ENCODE peak calls at places on chromosome 21, in nine cellular contexts. U is CD8-positive, alpha-beta memory T cell; S is occipital lobe; D is cardiac septum; I is T-cell; K is psoas muscle; T is NCI-H82; X is activated CD4-positive, alpha-beta T cell treated with anti-CD3 and anti-CD28 coated beads, Interleukin-2, amount 50 U/mL, for 48 hours; F is activated gamma-delta T cell treated with Interleukin-2 at 50 U/mL for 16 hours. R is an unnamed sample.

GRCh38 chr21:36513430-36513829 is 33.5 kb upstream of the CLDN14 start:
- DNase-seq in U (no peak), S (no peak), D (no peak), I (no peak), K (no peak), T (no peak), X (no peak), F (no peak), R (no peak)

GRCh38 chr21:34703566-34703965 is 34.8 kb downstream of the CLIC6 start:
- DNase-seq in U (no peak), S (no peak), D (no peak), I (no peak), K (no peak), T (no peak), X (no peak), F (no peak), R (no peak)

GRCh38 chr21:46211376-46211775 is 17.2 kb downstream of the LSS start:
- DNase-seq in U (no peak), S (no peak), D (peak; percentile 50), I (no peak), K (no peak), T (no peak), X (no peak), F (no peak), R (no peak)

GRCh38 chr21:26140185-26140584 is 30.4 kb downstream of the APP start:
- DNase-seq in U (no peak), S (no peak), D (no peak), I (no peak), K (peak; percentile 55), T (peak; percentile 44), X (no peak), F (no peak), R (no peak)

GRCh38 chr21:17796503-17796902 is 22.7 kb downstream of the C21orf91 start:
- DNase-seq in U (no peak), S (no peak), D (no peak), I (no peak), K (no peak), T (no peak), X (no peak), F (no peak), R (no peak)

GRCh38 chr21:32770514-32771133 is 931 bp downstream of the PAXBP1 start:
- DNase-seq in U (no peak), S (peak; percentile 28), D (no peak), I (no peak), K (no peak), T (peak; percentile 67), X (no peak), F (no peak), R (no peak)

GRCh38 chr21:42538479-42539275 is 25.0 kb downstream of the SLC37A1 start:
- DNase-seq in U (no peak), S (no peak), D (no peak), I (no peak), K (no peak), T (no peak), X (no peak), F (no peak), R (no peak)

GRCh38 chr21:41641510-41641815 is 125.4 kb downstream of the RIPK4 start:
- DNase-seq in U (no peak), S (no peak), D (peak; percentile 60), I (no peak), K (no peak), T (no peak), X (no peak), F (no peak), R (no peak)

GRCh38 chr21:21159253-21159899 is 161.2 kb downstream of the NCAM2 start:
- DNase-seq in U (no peak), S (no peak), D (no peak), I (no peak), K (no peak), T (no peak), X (no peak), F (no peak), R (no peak)

GRCh38 chr21:38766987-38767722 is 38.6 kb upstream of the ETS2 start:
- DNase-seq in U (peak; percentile 28), S (no peak), D (no peak), I (peak; percentile 64), K (no peak), T (no peak), X (peak; percentile 61), F (peak; percentile 43), R (peak; percentile 18)

GRCh38 chr21:40120944-40121575 is 253.8 kb downstream of the PCP4 start:
- DNase-seq in U (no peak), S (no peak), D (no peak), I (no peak), K (no peak), T (peak; percentile 51), X (no peak), F (no peak), R (peak; percentile 34)

GRCh38 chr21:17083084-17083483 is 429.8 kb upstream of the CXADR start:
- DNase-seq in U (no peak), S (no peak), D (no peak), I (no peak), K (no peak), T (no peak), X (no peak), F (no peak), R (no peak)

GRCh38 chr21:44891631-44892031 is 18.1 kb upstream of the PTTG1IP start:
- DNase-seq in U (no peak), S (no peak), D (no peak), I (no peak), K (no peak), T (no peak), X (no peak), F (no peak), R (no peak)

GRCh38 chr21:42157606-42158310 is 61.2 kb upstream of the ABCG1 start:
- DNase-seq in U (no peak), S (no peak), D (no peak), I (no peak), K (no peak), T (no peak), X (no peak), F (no peak), R (no peak)

GRCh38 chr21:23986987-23987386 is 1620.3 kb downstream of the MRPL39 start:
- DNase-seq in U (no peak), S (no peak), D (no peak), I (no peak), K (no peak), T (no peak), X (no peak), F (no peak), R (no peak)

GRCh38 chr21:46385846-46386725 is 62.1 kb downstream of the PCNT start:
- DNase-seq in U (no peak), S (no peak), D (peak; percentile 73), I (no peak), K (peak; percentile 72), T (peak; percentile 75), X (no peak), F (no peak), R (no peak)

GRCh38 chr21:45698493-45698947 is 55.0 kb downstream of the PCBP3 start:
- DNase-seq in U (no peak), S (no peak), D (no peak), I (no peak), K (no peak), T (no peak), X (no peak), F (no peak), R (no peak)

GRCh38 chr21:42346866-42347600 is 3.8 kb downstream of the TFF2 start:
- DNase-seq in U (no peak), S (no peak), D (no peak), I (no peak), K (no peak), T (no peak), X (no peak), F (no peak), R (no peak)

GRCh38 chr21:32088471-32088870 is 190.4 kb downstream of the MIS18A start:
- DNase-seq in U (no peak), S (no peak), D (no peak), I (no peak), K (no peak), T (peak; percentile 98), X (no peak), F (no peak), R (no peak)

GRCh38 chr21:46424062-46424591 is 34.6 kb upstream of the DIP2A start:
- DNase-seq in U (peak; percentile 26), S (no peak), D (no peak), I (peak; percentile 50), K (peak; percentile 42), T (no peak), X (no peak), F (no peak), R (no peak)

GRCh38 chr21:25459993-25460392 is 147.3 kb downstream of the MRPL39 start:
- DNase-seq in U (no peak), S (no peak), D (no peak), I (no peak), K (no peak), T (no peak), X (no peak), F (no peak), R (no peak)

R was measured in hippocampal formation.